ENCODE peak calls at places on chromosomes 7 and 10, in five cellular contexts. P, V, Q, U and H are unnamed samples.

GRCh38 chr7:93715234-93715633 is 140.7 kb upstream of the CALCR start:
- DNase-seq in V (peak), U (peak), Q (peak), P (peak), H (peak)

GRCh38 chr7:50336909-50337703 is 32.6 kb downstream of the IKZF1 start:
- DNase-seq in U (no peak), V (no peak), Q (no peak), P (no peak), H (no peak)

GRCh38 chr10:52479567-52479966 is 165.5 kb downstream of the DKK1 start:
- DNase-seq in P (no peak), U (no peak), V (no peak), Q (no peak), H (peak)

GRCh38 chr7:152137476-152138025 is 112.1 kb downstream of the GALNT11 start:
- DNase-seq in Q (no peak), V (no peak), P (no peak), U (no peak), H (no peak)

GRCh38 chr10:15461353-15462108 is 90.4 kb upstream of the FAM171A1 start:
- DNase-seq in Q (no peak), U (peak), P (no peak), V (no peak), H (peak)

GRCh38 chr7:81845628-81846259 is 75.9 kb upstream of the HGF start:
- DNase-seq in U (no peak), V (no peak), P (peak), Q (no peak), H (no peak)

GRCh38 chr10:124827474-124827873 is 25.9 kb downstream of the ABRAXAS2 start:
- DNase-seq in P (peak), V (no peak), Q (no peak), U (peak), H (peak)

GRCh38 chr7:364536-364935 is 74.6 kb downstream of the FOXL3 start:
- DNase-seq in V (no peak), U (no peak), Q (no peak), P (no peak), H (no peak)

GRCh38 chr7:22281481-22281880 is 75.5 kb downstream of the RAPGEF5 start:
- DNase-seq in V (no peak), P (no peak), U (no peak), Q (no peak), H (no peak)

GRCh38 chr10:47195274-47195885 is 104.6 kb upstream of the GDF10 start:
- DNase-seq in V (no peak), Q (no peak), P (no peak), U (no peak), H (no peak)

GRCh38 chr10:43128958-43129706 is 9.1 kb upstream of the CSGALNACT2 start:
- DNase-seq in Q (no peak), U (peak), V (no peak), P (no peak), H (peak)

GRCh38 chr7:131145026-131145425 is 182.7 kb upstream of the MKLN1 start:
- DNase-seq in Q (no peak), V (no peak), P (no peak), U (no peak), H (peak)

GRCh38 chr10:79018591-79019011 is 50.2 kb upstream of the ZMIZ1 start:
- DNase-seq in P (no peak), Q (peak), U (no peak), V (peak), H (peak)

GRCh38 chr10:1538531-1539061 is 198.7 kb downstream of the ADARB2 start:
- DNase-seq in Q (no peak), P (no peak), U (no peak), V (no peak), H (no peak)

GRCh38 chr7:8065356-8065813 is 96.8 kb downstream of the GLCCI1 start:
- DNase-seq in P (no peak), V (no peak), U (peak), Q (no peak), H (peak)

GRCh38 chr10:110411047-110411410 is 86.7 kb upstream of the DUSP5 start:
- DNase-seq in Q (no peak), P (no peak), V (no peak), U (no peak), H (peak)

GRCh38 chr10:132605390-132605789 is 67.8 kb downstream of the INPP5A start:
- DNase-seq in P (no peak), Q (no peak), U (no peak), V (no peak), H (no peak)

GRCh38 chr7:110186334-110186733 is 904.6 kb upstream of the LRRN3 start:
- DNase-seq in P (no peak), V (no peak), Q (no peak), U (no peak), H (peak)

GRCh38 chr10:85157206-85157605 is 828.8 kb downstream of the CCSER2 start:
- DNase-seq in P (no peak), Q (no peak), U (no peak), V (no peak), H (no peak)

GRCh38 chr10:15759265-15759664 is 39.5 kb upstream of the ITGA8 start:
- DNase-seq in P (no peak), U (no peak), Q (no peak), V (no peak), H (no peak)

GRCh38 chr7:155084989-155085388 is 14.9 kb downstream of the HTR5A start:
- DNase-seq in U (no peak), Q (no peak), P (no peak), V (no peak), H (no peak)

GRCh38 chr7:20197837-20198236 is 19.3 kb downstream of the MACC1 start:
- DNase-seq in V (no peak), Q (no peak), P (no peak), U (no peak), H (no peak)

GRCh38 chr7:65971021-65971420 is 11.0 kb downstream of the GUSB start:
- DNase-seq in P (no peak), V (peak), U (no peak), Q (no peak), H (no peak)

GRCh38 chr7:74203956-74204615 is 5.7 kb upstream of the LAT2 start:
- DNase-seq in U (no peak), V (no peak), Q (no peak), P (no peak), H (no peak)

GRCh38 chr7:101626069-101626671 is 2.9 kb downstream of the MYL10 start:
- DNase-seq in P (no peak), Q (no peak), V (no peak), U (no peak), H (no peak)

GRCh38 chr10:132724436-132724835 is 61.5 kb downstream of the NKX6-2 start:
- DNase-seq in Q (no peak), V (no peak), P (no peak), U (peak), H (no peak)

GRCh38 chr10:81814842-81815241 is 60.2 kb upstream of the NRG3 start:
- DNase-seq in V (no peak), Q (no peak), U (no peak), P (no peak), H (no peak)

DNA sequence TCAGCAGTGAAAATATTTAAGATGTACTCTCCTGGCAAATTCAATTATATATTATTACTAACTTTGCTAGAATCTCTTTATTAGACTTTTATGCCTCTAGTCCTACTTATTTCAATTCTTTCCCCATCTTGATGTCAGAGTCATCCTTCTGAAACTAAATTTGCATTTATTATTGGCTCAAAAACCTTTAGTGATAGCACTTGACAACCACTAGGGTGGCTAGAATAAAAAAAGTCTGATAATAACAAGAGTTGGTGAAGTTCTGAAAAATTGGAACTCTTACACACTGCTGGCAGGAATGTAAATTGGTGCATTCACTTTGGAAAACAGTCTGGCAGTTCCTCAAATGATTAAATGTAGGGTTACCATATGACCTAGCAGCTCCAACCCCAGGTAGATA is 73.8 kb downstream of the LSMEM1 start:
- DNase-seq in U (no peak), Q (no peak), V (no peak), P (no peak), H (no peak)
- TF ChIP-seq CTCF in U (no peak), Q (no peak), V (no peak), P (peak), H (no peak)

GRCh38 chr7:4845740-4846142 is 16.1 kb downstream of the PAPOLB start:
- DNase-seq in P (no peak), U (no peak), V (no peak), Q (no peak), H (no peak)
- H3K4me3 ChIP-seq in P (no peak), U (no peak), V (no peak), Q (no peak), H (no peak)

GRCh38 chr7:128210036-128210347 is 31.1 kb upstream of the LEP start:
- DNase-seq in U (no peak), V (no peak), P (no peak), Q (no peak), H (no peak)
- TF ChIP-seq CTCF in U (no peak), V (no peak), P (peak), Q (no peak), H (no peak)

GRCh38 chr10:119026301-119027110 is 3.0 kb upstream of the NANOS1 start:
- DNase-seq in P (no peak), Q (no peak), V (no peak), U (no peak), H (no peak)

GRCh38 chr10:119030421-119031250 is 1.1 kb downstream of the NANOS1 start:
- DNase-seq in U (peak), V (peak), Q (peak), P (peak), H (peak)

GRCh38 chr10:119028900-119029612 is 458 bp upstream of the NANOS1 start:
- DNase-seq in P (peak), U (peak), Q (peak), V (peak), H (peak)

GRCh38 chr10:119029613-119030420 is at the start of gene NANOS1:
- DNase-seq in P (no peak), Q (peak), U (no peak), V (peak), H (no peak)

GRCh38 chr10:119031496-119032059 is 2.1 kb downstream of the NANOS1 start:
- DNase-seq in Q (no peak), P (no peak), V (no peak), U (no peak), H (no peak)
- H3K4me3 ChIP-seq in Q (peak), P (peak), V (no peak), U (no peak), H (no peak)

GRCh38 chr10:30433286-30433778 is 652 bp upstream of the MAP3K8 start:
- DNase-seq in Q (peak), U (peak), P (peak), V (peak), H (peak)

GRCh38 chr10:30435068-30435422 is 1.1 kb downstream of the MAP3K8 start:
- DNase-seq in U (no peak), Q (peak), V (no peak), P (no peak), H (peak)

GRCh38 chr10:30432631-30433285 is 1.2 kb upstream of the MAP3K8 start:
- DNase-seq in P (no peak), Q (no peak), V (peak), U (no peak), H (no peak)

GRCh38 chr10:30433779-30434272 is at the start of gene MAP3K8:
- DNase-seq in V (peak), U (peak), P (peak), Q (peak), H (peak)

DNA sequence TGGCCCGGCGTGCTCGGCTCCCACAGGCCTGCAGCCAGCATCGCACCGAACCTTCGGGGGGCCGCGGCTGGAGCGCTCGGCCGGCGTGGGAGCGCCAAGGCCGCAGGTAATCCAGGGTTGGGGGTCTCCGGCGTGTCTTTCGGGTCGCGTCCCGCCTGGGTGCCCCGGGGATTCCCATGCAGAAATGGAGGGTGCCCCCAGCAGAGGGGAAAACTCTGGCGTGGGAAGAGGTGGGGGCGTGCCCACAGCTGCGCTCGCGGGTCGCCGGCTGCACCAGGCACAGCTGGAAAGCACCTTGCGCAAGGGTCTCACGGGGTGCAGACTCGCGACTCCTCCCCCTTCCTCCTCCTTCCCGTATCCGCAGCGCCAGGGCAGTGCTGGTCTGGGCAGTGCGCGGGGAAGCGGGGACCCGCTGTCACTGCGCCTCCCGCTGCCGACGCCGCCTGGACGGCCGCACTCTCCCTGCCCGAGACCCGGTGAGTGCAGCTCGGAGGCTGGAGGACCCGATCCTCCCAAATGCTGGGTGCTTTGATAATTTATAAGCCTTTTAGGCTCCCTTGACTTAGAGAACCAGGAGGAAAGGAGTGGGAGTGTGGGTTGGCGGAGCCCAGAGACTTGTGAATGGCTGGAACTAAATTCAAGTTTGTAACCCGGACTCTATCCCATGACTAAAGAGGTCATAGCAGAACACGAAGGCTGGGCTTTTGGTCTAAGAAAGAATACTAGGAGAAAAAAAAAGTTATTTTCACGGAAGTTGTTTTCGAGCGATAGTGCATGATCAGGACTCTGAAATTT is 486 bp downstream of the MAP3K8 start:
- DNase-seq in U (peak), V (peak), P (peak), Q (peak), H (peak)
- TF ChIP-seq CTCF in U (no peak), V (no peak), P (no peak), Q (no peak), H (no peak)

GRCh38 chr10:114402871-114403544 is 1.3 kb downstream of the AFAP1L2 start:
- DNase-seq in P (no peak), U (no peak), Q (no peak), V (no peak), H (peak)

GRCh38 chr10:114404171-114405010 is at the start of gene AFAP1L2:
- DNase-seq in V (peak), P (no peak), Q (peak), U (no peak), H (peak)

GRCh38 chr10:114405011-114405350 is 679 bp upstream of the AFAP1L2 start:
- DNase-seq in U (no peak), V (no peak), Q (no peak), P (no peak), H (peak)

GRCh38 chr10:114402233-114402632 is 2.1 kb downstream of the AFAP1L2 start:
- DNase-seq in Q (no peak), U (no peak), P (no peak), V (no peak), H (peak)

DNA sequence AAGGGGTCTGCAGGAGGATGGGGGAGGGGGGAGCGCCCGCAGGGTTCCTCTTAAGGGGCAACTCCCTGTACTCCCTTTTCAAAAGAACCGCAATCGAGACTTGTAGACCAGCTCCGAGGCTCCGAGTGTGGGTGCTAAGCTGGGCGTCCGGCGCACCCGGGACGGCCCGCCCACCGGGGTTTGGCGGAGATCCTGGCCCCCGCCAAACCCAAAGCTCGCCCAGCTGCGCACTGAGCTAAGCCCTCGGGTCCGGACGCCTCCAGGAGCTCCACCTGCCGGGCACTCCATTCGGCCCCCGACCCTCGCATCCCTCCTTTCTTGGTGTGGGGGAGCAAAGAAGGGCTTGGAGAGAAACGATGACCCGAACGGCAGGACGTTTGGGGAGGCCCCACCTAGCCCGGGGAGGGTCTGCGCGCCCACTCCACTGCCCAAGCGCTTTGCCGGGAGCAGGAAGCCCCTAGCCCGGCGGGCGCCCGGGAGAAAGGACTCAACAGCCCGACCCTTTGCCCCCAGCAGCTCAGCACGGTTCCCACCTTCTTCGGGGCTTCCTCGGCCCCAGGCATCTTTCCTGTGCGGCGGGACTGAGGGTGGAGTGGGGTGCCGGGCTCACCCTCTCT is 649 bp downstream of the AFAP1L2 start:
- DNase-seq in V (peak), U (no peak), Q (peak), P (no peak), H (peak)
- H3K4me3 ChIP-seq in V (peak), U (peak), Q (peak), P (no peak), H (peak)

GRCh38 chr10:19204239-19204917 is 155.8 kb downstream of the MALRD1 start:
- DNase-seq in V (no peak), P (no peak), Q (no peak), U (no peak), H (no peak)
- TF ChIP-seq CTCF in V (no peak), P (no peak), Q (no peak), U (no peak), H (no peak)

DNA sequence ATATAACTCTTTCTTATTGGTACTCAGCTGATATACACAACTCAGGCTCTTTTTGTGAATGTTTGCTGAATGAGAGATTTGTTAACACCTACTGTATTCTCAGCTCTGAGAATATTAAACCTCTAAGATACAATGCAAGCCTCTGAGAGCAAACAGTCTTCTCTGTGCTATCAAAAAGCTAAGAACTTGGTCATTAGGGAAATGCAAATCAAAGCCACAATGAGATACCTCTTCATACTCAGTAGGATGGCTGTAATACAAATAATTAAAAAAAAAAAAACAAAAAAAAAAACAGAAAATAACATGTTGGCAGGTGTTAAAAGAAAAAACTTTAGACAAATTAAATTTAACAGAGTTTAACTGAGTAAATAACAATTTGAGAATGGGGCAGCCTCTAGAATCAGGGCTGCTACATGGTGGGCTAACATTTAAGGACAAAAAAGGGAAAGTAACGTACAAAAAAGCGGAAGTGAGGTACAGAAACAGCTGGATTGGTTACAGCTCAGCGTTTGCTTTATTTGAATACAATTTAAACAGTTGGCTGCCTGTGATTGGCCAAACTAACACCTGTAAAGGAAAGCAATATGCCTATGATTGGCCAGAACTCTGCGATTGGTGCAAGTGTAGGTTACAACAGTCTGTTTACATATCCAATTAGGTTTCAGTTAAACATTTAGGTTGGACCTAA is 14.8 kb upstream of the MTURN start:
- DNase-seq in Q (no peak), V (no peak), P (peak), U (no peak), H (no peak)
- H3K4me3 ChIP-seq in Q (no peak), V (no peak), P (no peak), U (no peak), H (no peak)